ENCODE peak calls at places on chromosome 21, in five cellular contexts. L is breast epithelium, Y is colonic mucosa, O is IMR-90, U is PC-9. K is an unnamed sample.

GRCh38 chr21:41745026-41745820 is 21.6 kb downstream of the RIPK4 start:
- DNase-seq in L (no peak), Y (no peak), O (no peak), U (no peak), K (no peak)

GRCh38 chr21:42238185-42238934 is 19.4 kb downstream of the ABCG1 start:
- DNase-seq in U (no peak), O (no peak), Y (no peak), L (no peak), K (no peak)

GRCh38 chr21:41664881-41665765 is 101.7 kb downstream of the RIPK4 start:
- DNase-seq in L (no peak), U (no peak), O (peak; percentile 67), Y (no peak), K (no peak)

GRCh38 chr21:33843216-33843615 is 72.4 kb downstream of the ATP5PO start:
- DNase-seq in L (no peak), Y (no peak), U (no peak), O (no peak), K (no peak)

GRCh38 chr21:41622831-41623548 is 115.0 kb upstream of the TMPRSS2 start:
- DNase-seq in L (no peak), O (peak; percentile 53), Y (no peak), U (no peak), K (no peak)

GRCh38 chr21:36124395-36124794 is 10.5 kb upstream of the CBR3 start:
- DNase-seq in O (no peak), Y (no peak), U (no peak), L (no peak), K (no peak)

GRCh38 chr21:41881051-41881450 is 1.9 kb upstream of the PRDM15 start:
- DNase-seq in Y (no peak), U (no peak), L (no peak), O (no peak), K (no peak)

GRCh38 chr21:36516271-36516670 is 36.3 kb upstream of the CLDN14 start:
- DNase-seq in O (no peak), L (no peak), U (no peak), Y (no peak), K (no peak)

GRCh38 chr21:41246808-41247207 is 69.8 kb upstream of the FAM3B start:
- DNase-seq in Y (no peak), L (no peak), O (no peak), U (no peak), K (no peak)

GRCh38 chr21:43603641-43604504 is 55.4 kb downstream of the HSF2BP start:
- DNase-seq in O (peak; percentile 67), L (no peak), U (no peak), Y (no peak), K (no peak)

GRCh38 chr21:39847877-39848276 is 19.4 kb upstream of the PCP4 start:
- DNase-seq in L (no peak), Y (no peak), O (no peak), U (no peak), K (no peak)

GRCh38 chr21:29187939-29188338 is 57.5 kb downstream of the MAP3K7CL start:
- DNase-seq in U (peak; percentile 21), Y (no peak), L (no peak), O (peak; percentile 96), K (peak; percentile 47)

GRCh38 chr21:32535616-32536015 is 49.7 kb downstream of the TCP10L start:
- DNase-seq in O (no peak), L (no peak), U (no peak), Y (no peak), K (no peak)

GRCh38 chr21:29034678-29035077 is 10.2 kb downstream of the USP16 start:
- DNase-seq in L (no peak), O (no peak), U (no peak), Y (no peak), K (no peak)

GRCh38 chr21:15264084-15264483 is 199.3 kb upstream of the NRIP1 start:
- DNase-seq in Y (no peak), O (no peak), U (no peak), L (no peak), K (no peak)

GRCh38 chr21:18522181-18522771 is 118.7 kb upstream of the TMPRSS15 start:
- DNase-seq in L (no peak), O (no peak), U (no peak), Y (no peak), K (no peak)

GRCh38 chr21:33025471-33026298 is at the start of gene OLIG2:
- DNase-seq in Y (no peak), L (no peak), U (no peak), O (peak; percentile 16), K (no peak)

GRCh38 chr21:36545776-36546511 is 66.0 kb upstream of the CLDN14 start:
- DNase-seq in U (no peak), Y (no peak), O (no peak), L (no peak), K (no peak)

GRCh38 chr21:44300262-44300959 is 558 bp downstream of the PFKL start:
- DNase-seq in L (peak; percentile 80), U (peak; percentile 67), O (peak; percentile 19), Y (peak; percentile 85), K (peak; percentile 77)

GRCh38 chr21:32772281-32773047 is 909 bp upstream of the PAXBP1 start:
- DNase-seq in O (peak; percentile 20), U (peak; percentile 3), Y (peak; percentile 59), L (no peak), K (peak; percentile 46)

GRCh38 chr21:36630485-36631206 is 68.3 kb upstream of the SIM2 start:
- DNase-seq in O (peak; percentile 22), L (peak; percentile 67), U (peak; percentile 61), Y (peak; percentile 73), K (peak; percentile 70)

GRCh38 chr21:21921410-21922232 is 923.4 kb downstream of the NCAM2 start:
- DNase-seq in Y (no peak), U (no peak), O (peak; percentile 11), L (no peak), K (peak; percentile 6)

GRCh38 chr21:42258150-42258884 is 39.4 kb downstream of the ABCG1 start:
- DNase-seq in U (peak; percentile 41), L (no peak), Y (peak; percentile 83), O (peak; percentile 32), K (peak; percentile 83)

GRCh38 chr21:41816583-41817165 is 49.8 kb upstream of the RIPK4 start:
- DNase-seq in Y (peak; percentile 64), O (peak; percentile 46), U (peak; percentile 19), L (peak; percentile 50), K (peak; percentile 74)

GRCh38 chr21:33434770-33435360 is 31.7 kb downstream of the IFNGR2 start:
- DNase-seq in Y (no peak), O (peak; percentile 96), U (peak; percentile 8), L (no peak), K (no peak)

GRCh38 chr21:28877318-28877884 is 115.3 kb downstream of the LTN1 start:
- DNase-seq in L (no peak), U (no peak), O (no peak), Y (no peak), K (no peak)

GRCh38 chr21:32087452-32087851 is 191.4 kb downstream of the MIS18A start:
- DNase-seq in U (no peak), O (no peak), Y (no peak), L (no peak), K (no peak)

GRCh38 chr21:30478015-30478414 is 2.2 kb downstream of the KRTAP19-1 start:
- DNase-seq in L (no peak), Y (no peak), O (no peak), U (no peak), K (no peak)

GRCh38 chr21:43703068-43703880 is 15.7 kb upstream of the PDXK start:
- DNase-seq in L (no peak), U (no peak), O (peak; percentile 68), Y (peak; percentile 68), K (peak; percentile 60)

GRCh38 chr21:40143822-40144525 is 276.7 kb downstream of the PCP4 start:
- DNase-seq in U (peak; percentile 28), Y (peak; percentile 43), L (peak; percentile 61), O (peak; percentile 18), K (peak; percentile 73)

GRCh38 chr21:37061926-37062591 is 10.8 kb downstream of the PIGP start:
- DNase-seq in U (no peak), L (no peak), Y (no peak), O (no peak), K (no peak)

GRCh38 chr21:26961704-26962103 is 5.2 kb downstream of the ADAMTS5 start:
- DNase-seq in O (no peak), L (no peak), Y (peak; percentile 26), U (no peak), K (no peak)
- H3K4me3 ChIP-seq in O (no peak overlapping the region), L (peak overlapping the region; percentile 74), Y (no peak overlapping the region), U (no peak overlapping the region), K (no peak overlapping the region)

GRCh38 chr21:25956993-25957714 is 213.4 kb downstream of the APP start:
- DNase-seq in U (no peak), O (peak; percentile 86), Y (no peak), L (no peak), K (no peak)

GRCh38 chr21:25961042-25961441 is 209.5 kb downstream of the APP start:
- DNase-seq in L (no peak), U (no peak), Y (no peak), O (no peak), K (no peak)

GRCh38 chr21:25963186-25963585 is 207.4 kb downstream of the APP start:
- DNase-seq in O (peak; percentile 34), L (no peak), U (peak; percentile 30), Y (peak; percentile 43), K (no peak)

GRCh38 chr21:25964009-25964408 is 206.6 kb downstream of the APP start:
- DNase-seq in U (no peak), Y (no peak), O (no peak), L (no peak), K (peak; percentile 52)

DNA sequence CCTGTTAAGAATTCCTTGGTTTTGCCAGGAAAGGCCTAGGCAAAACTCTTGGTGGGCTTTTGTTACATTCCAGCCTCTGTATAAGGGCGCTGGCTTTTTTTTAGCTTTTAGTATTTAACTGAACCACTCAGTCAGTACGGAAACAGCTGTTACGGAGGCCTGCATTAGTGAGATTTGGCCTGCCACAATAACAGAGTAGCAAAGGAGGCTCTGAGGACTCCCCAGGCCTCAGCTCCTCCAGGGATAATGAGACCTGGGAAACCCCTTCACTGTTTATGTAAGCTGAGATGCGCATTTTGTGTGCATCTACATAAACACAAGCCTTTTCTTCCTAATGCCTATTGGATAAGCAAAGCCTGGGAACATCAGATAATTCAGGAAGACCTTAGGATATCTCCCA is 210.1 kb downstream of the APP start:
- DNase-seq in L (no peak), Y (no peak), U (no peak), O (no peak), K (no peak)
- H3K36me3 ChIP-seq in L (peaks cover under 1% of the 10 kb centered on the region), Y (no peaks in the 10 kb centered on the region), U (peaks cover 12% of the 10 kb centered on the region), O (peaks cover 6% of the 10 kb centered on the region), K (no peaks in the 10 kb centered on the region)

GRCh38 chr21:45594721-45595489 is 48.6 kb upstream of the PCBP3 start:
- DNase-seq in O (no peak), Y (no peak), L (no peak), U (no peak), K (no peak)

GRCh38 chr21:45598666-45599065 is 44.9 kb upstream of the PCBP3 start:
- DNase-seq in Y (no peak), U (no peak), O (no peak), L (peak; percentile 37), K (no peak)

GRCh38 chr21:45595574-45596295 is 47.8 kb upstream of the PCBP3 start:
- DNase-seq in Y (no peak), L (no peak), O (no peak), U (no peak), K (no peak)

GRCh38 chr21:45598109-45598508 is 45.4 kb upstream of the PCBP3 start:
- DNase-seq in L (peak; percentile 28), O (no peak), U (no peak), Y (no peak), K (no peak)

GRCh38 chr21:45596704-45597318 is 46.7 kb upstream of the PCBP3 start:
- DNase-seq in L (peak; percentile 38), Y (peak; percentile 83), O (peak; percentile 28), U (peak; percentile 61), K (peak; percentile 73)
- TF ChIP-seq CTCF in L (peak; percentile 28), Y (peak; percentile 88), O (peak; percentile 82), U (peak; percentile 77), K (peak; percentile 58)

GRCh38 chr21:16455526-16455925 is 725.7 kb downstream of the USP25 start:
- DNase-seq in Y (no peak), U (no peak), O (no peak), L (no peak), K (no peak)
- H3K4me3 ChIP-seq in Y (no peak overlapping the region), U (no peak overlapping the region), O (no peak overlapping the region), L (no peak overlapping the region), K (no peak overlapping the region)